ENCODE peak calls at places on chromosomes 1 and 21, in nine cellular contexts. H, E, J, M, U, N, D, P and S are unnamed samples.

GRCh38 chr21:18524097-18524496 is 120.5 kb upstream of the TMPRSS15 start:
- DNase-seq in N (no peak), P (no peak), E (no peak), D (no peak), H (no peak), J (no peak), M (no peak), U (no peak), S (no peak)

GRCh38 chr1:155070721-155071556 is 7.4 kb downstream of the EFNA4 start:
- DNase-seq in N (peak), P (peak), E (peak), J (peak), H (peak), D (no peak), M (no peak), U (peak), S (peak)

GRCh38 chr1:179599623-179600249 is 8.1 kb downstream of the TDRD5 start:
- DNase-seq in J (peak), M (no peak), D (no peak), P (no peak), N (no peak), E (peak), H (peak), U (no peak), S (peak)

GRCh38 chr1:4144349-4144971 is 244.4 kb upstream of the C1orf174 start:
- DNase-seq in U (no peak), N (no peak), E (no peak), P (no peak), J (no peak), M (no peak), H (no peak), D (no peak), S (no peak)

GRCh38 chr1:205013683-205014367 is 29.2 kb upstream of the CNTN2 start:
- DNase-seq in D (no peak), E (no peak), U (no peak), M (no peak), P (no peak), J (no peak), H (peak), N (no peak), S (no peak)

GRCh38 chr1:234978397-234979291 is 150.0 kb downstream of the TOMM20 start:
- DNase-seq in E (peak), U (peak), P (no peak), M (no peak), J (peak), N (peak), H (peak), D (no peak), S (no peak)

GRCh38 chr21:43827015-43827611 is 37.7 kb downstream of the RRP1 start:
- DNase-seq in D (peak), N (no peak), P (peak), U (no peak), H (peak), M (no peak), J (no peak), E (peak), S (no peak)

GRCh38 chr1:63730211-63730610 is 43.6 kb upstream of the ROR1 start:
- DNase-seq in J (no peak), N (no peak), M (no peak), H (peak), D (no peak), U (no peak), P (no peak), E (no peak), S (no peak)

GRCh38 chr1:157111396-157112165 is 12.0 kb upstream of the ETV3L start:
- DNase-seq in D (no peak), U (no peak), N (no peak), M (peak), H (no peak), J (no peak), P (no peak), E (no peak), S (no peak)

GRCh38 chr1:116105996-116106395 is 5.2 kb upstream of the MAB21L3 start:
- DNase-seq in J (no peak), M (no peak), E (no peak), H (no peak), D (no peak), U (no peak), N (no peak), P (no peak), S (no peak)

GRCh38 chr1:41496080-41497055 is 11.9 kb upstream of the EDN2 start:
- DNase-seq in N (peak), H (peak), E (peak), J (peak), M (peak), U (no peak), P (peak), D (peak), S (peak)

GRCh38 chr1:90722874-90723273 is 5.8 kb upstream of the BARHL2 start:
- DNase-seq in D (no peak), H (no peak), M (no peak), J (no peak), P (no peak), N (no peak), E (no peak), U (no peak), S (no peak)

GRCh38 chr1:202280595-202280994 is 61.1 kb downstream of the UBE2T start:
- DNase-seq in E (no peak), J (no peak), N (peak), H (no peak), U (no peak), M (no peak), P (no peak), D (no peak), S (no peak)

GRCh38 chr1:231170875-231171274 is 9.0 kb downstream of the TRIM67 start:
- DNase-seq in N (no peak), J (peak), E (no peak), D (no peak), U (no peak), P (no peak), M (no peak), H (no peak), S (no peak)

GRCh38 chr1:17538428-17539130 is 919 bp upstream of the ARHGEF10L start:
- DNase-seq in D (no peak), N (no peak), H (peak), M (peak), P (no peak), E (no peak), U (no peak), J (no peak), S (no peak)

GRCh38 chr1:197171531-197171930 is 25.1 kb upstream of the ASPM start:
- DNase-seq in U (no peak), P (no peak), D (no peak), H (no peak), N (no peak), E (no peak), M (no peak), J (no peak), S (no peak)

GRCh38 chr1:212987702-212988322 is 27.9 kb downstream of the ANGEL2 start:
- DNase-seq in N (no peak), D (peak), E (no peak), U (no peak), M (no peak), P (no peak), J (no peak), H (peak), S (no peak)

GRCh38 chr21:37060296-37060695 is 12.6 kb downstream of the PIGP start:
- DNase-seq in U (no peak), M (no peak), D (peak), E (peak), J (peak), P (peak), H (peak), N (no peak), S (peak)

GRCh38 chr1:230735447-230735846 is 11.7 kb upstream of the CAPN9 start:
- DNase-seq in M (no peak), J (peak), E (no peak), N (no peak), P (no peak), D (no peak), H (no peak), U (no peak), S (no peak)

GRCh38 chr1:41726899-41727748 is 191.6 kb downstream of the HIVEP3 start:
- DNase-seq in H (no peak), D (no peak), U (no peak), N (peak), J (peak), M (no peak), P (no peak), E (peak), S (no peak)

GRCh38 chr1:58465825-58466617 is 80.5 kb downstream of the OMA1 start:
- DNase-seq in P (no peak), U (no peak), N (no peak), E (no peak), M (no peak), D (no peak), J (no peak), H (peak), S (no peak)

GRCh38 chr21:41821756-41822431 is 55.0 kb upstream of the RIPK4 start:
- DNase-seq in J (no peak), H (no peak), U (no peak), N (no peak), E (no peak), P (no peak), M (peak), D (no peak), S (no peak)

GRCh38 chr1:203860396-203860951 is 925 bp upstream of the SNRPE start:
- DNase-seq in P (no peak), H (peak), J (peak), D (no peak), E (no peak), M (no peak), N (no peak), U (no peak), S (no peak)

GRCh38 chr1:155062702-155063411 is 683 bp upstream of the EFNA4 start:
- DNase-seq in H (peak), J (peak), P (peak), E (peak), D (no peak), M (peak), U (peak), N (peak), S (no peak)

GRCh38 chr1:158045639-158046038 is 52.2 kb downstream of the KIRREL1 start:
- DNase-seq in M (no peak), D (no peak), U (no peak), E (no peak), N (no peak), P (peak), J (no peak), H (peak), S (no peak)

GRCh38 chr1:53112271-53112774 is 30.1 kb downstream of the SLC1A7 start:
- DNase-seq in N (no peak), E (no peak), H (peak), P (peak), J (no peak), U (no peak), M (no peak), D (no peak), S (no peak)

GRCh38 chr1:247576514-247576913 is 11.6 kb upstream of the OR2G2 start:
- DNase-seq in M (no peak), J (peak), H (no peak), D (no peak), E (peak), U (no peak), P (peak), N (no peak), S (no peak)

GRCh38 chr1:246773213-246773641 is 49.0 kb downstream of the SCCPDH start:
- DNase-seq in H (no peak), M (no peak), J (no peak), P (no peak), N (no peak), U (no peak), D (no peak), E (no peak), S (no peak)

GRCh38 chr1:71222668-71223067 is 141.8 kb upstream of the ZRANB2 start:
- DNase-seq in J (no peak), U (no peak), D (no peak), P (no peak), N (no peak), M (no peak), H (no peak), E (peak), S (no peak)

GRCh38 chr1:109634292-109634691 is 14.7 kb downstream of the AMPD2 start:
- DNase-seq in U (no peak), N (peak), D (no peak), H (no peak), E (peak), J (no peak), M (no peak), P (no peak), S (no peak)

GRCh38 chr1:248807067-248807737 is 18.5 kb downstream of the SH3BP5L start:
- DNase-seq in M (no peak), U (peak), N (peak), P (peak), J (peak), H (peak), D (no peak), E (peak), S (no peak)

GRCh38 chr1:37244815-37245214 is 210.5 kb upstream of the GRIK3 start:
- DNase-seq in E (no peak), M (no peak), U (no peak), H (no peak), J (no peak), P (no peak), D (no peak), N (peak), S (no peak)

GRCh38 chr1:165068716-165069115 is 287.8 kb downstream of the LMX1A start:
- DNase-seq in H (peak), E (no peak), N (no peak), P (no peak), D (no peak), M (no peak), U (no peak), J (no peak), S (no peak)

GRCh38 chr1:8152731-8153702 is 126.9 kb upstream of the ERRFI1 start:
- DNase-seq in H (no peak), P (no peak), J (no peak), N (peak), U (peak), E (no peak), D (no peak), M (no peak), S (no peak)

GRCh38 chr1:198435044-198435443 is 105.4 kb downstream of the ATP6V1G3 start:
- DNase-seq in N (no peak), M (no peak), E (no peak), U (no peak), P (no peak), D (no peak), H (no peak), J (no peak), S (no peak)

GRCh38 chr1:210233495-210234253 is 1.1 kb downstream of the SERTAD4 start:
- DNase-seq in D (no peak), J (peak), N (no peak), U (no peak), H (peak), M (peak), P (peak), E (no peak), S (peak)

GRCh38 chr1:25748531-25749205 is 51.3 kb upstream of the SELENON start:
- DNase-seq in E (no peak), P (no peak), J (no peak), D (no peak), N (no peak), H (no peak), U (no peak), M (no peak), S (no peak)